ENCODE peak calls at places on chromosomes 13 and 19, in seven cellular contexts. I is C1 segment of cervical spinal cord; C is activated naive CD4-positive, alpha-beta T cell treated with anti-CD3 and anti-CD28 coated beads, Interleukin-2, amount 10 ng/mL, durations not matched to agents 7 days and 5 days; K is cerebellar cortex; M is NCI-H774; Y is B cell; V is testis. S is an unnamed sample.

GRCh38 chr19:37932985-37933953 is 26.3 kb downstream of the SIPA1L3 start:
- DNase-seq in I (no peak), K (no peak), V (no peak), Y (no peak), C (no peak), M (no peak), S (no peak)

GRCh38 chr13:38399540-38399939 is 49.9 kb downstream of the UFM1 start:
- DNase-seq in M (no peak), V (no peak), I (no peak), C (no peak), K (no peak), Y (no peak), S (no peak)

GRCh38 chr19:3543150-3544053 is 4.4 kb downstream of the TEKTIP1 start:
- DNase-seq in M (no peak), K (no peak), Y (no peak), V (no peak), I (peak; percentile 36), C (no peak), S (no peak)

GRCh38 chr19:55176116-55176515 is 4.0 kb downstream of the SYT5 start:
- DNase-seq in V (no peak), I (no peak), C (no peak), Y (no peak), K (no peak), M (no peak), S (no peak)

GRCh38 chr13:70849267-70849666 is 741.0 kb upstream of the KLHL1 start:
- DNase-seq in C (no peak), M (no peak), Y (no peak), I (no peak), K (no peak), V (no peak), S (no peak)

GRCh38 chr19:28847468-28847867 is 365.5 kb downstream of the UQCRFS1 start:
- DNase-seq in V (no peak), C (no peak), K (no peak), I (no peak), M (no peak), Y (no peak), S (no peak)

GRCh38 chr19:16885166-16885565 is 3.6 kb upstream of the F2RL3 start:
- DNase-seq in C (no peak), I (no peak), V (no peak), M (no peak), K (no peak), Y (no peak), S (no peak)

GRCh38 chr19:15498910-15499309 is 9.4 kb upstream of the CYP4F22 start:
- DNase-seq in Y (no peak), V (no peak), C (no peak), I (no peak), K (peak; percentile 7), M (no peak), S (no peak)

GRCh38 chr13:113367771-113368170 is 3.8 kb upstream of the GRTP1 start:
- DNase-seq in K (no peak), V (no peak), M (no peak), Y (no peak), C (no peak), I (no peak), S (no peak)